ENCODE peak calls at places on chromosomes 11 and 22, in five cellular contexts. O, A, C, Q and U are unnamed samples.

GRCh38 chr11:58582437-58582836 is 3.6 kb downstream of the ZFP91 start:
- DNase-seq in A (no peak), O (no peak), C (no peak), Q (no peak), U (no peak)

GRCh38 chr11:64742087-64742939 is 1.6 kb downstream of the RASGRP2 start:
- DNase-seq in O (no peak), Q (no peak), C (peak; percentile 45), A (no peak), U (no peak)

GRCh38 chr11:18650859-18651557 is 16.9 kb upstream of the SPTY2D1 start:
- DNase-seq in O (peak; percentile 38), A (peak; percentile 59), Q (no peak), C (peak; percentile 88), U (peak; percentile 26)

GRCh38 chr11:60504219-60504618 is 11.0 kb upstream of the MS4A13 start:
- DNase-seq in Q (no peak), C (peak; percentile 36), O (peak; percentile 1), A (no peak), U (no peak)

GRCh38 chr22:29313126-29314071 is 2.1 kb downstream of the RASL10A start:
- DNase-seq in C (no peak), A (no peak), O (no peak), Q (no peak), U (no peak)

GRCh38 chr22:32132126-32132525 is 27.0 kb downstream of the C22orf42 start:
- DNase-seq in Q (no peak), O (no peak), A (no peak), C (no peak), U (no peak)

GRCh38 chr11:69650081-69650831 is 9.3 kb downstream of the CCND1 start:
- DNase-seq in Q (no peak), A (no peak), O (no peak), C (no peak), U (no peak)

GRCh38 chr22:21712751-21713427 is 22.7 kb downstream of the YPEL1 start:
- DNase-seq in Q (peak; percentile 59), C (peak; percentile 70), A (no peak), O (peak; percentile 53), U (peak; percentile 54)

GRCh38 chr11:62458212-62459002 is 39.6 kb downstream of the SCGB1A1 start:
- DNase-seq in A (peak; percentile 58), C (no peak), O (no peak), Q (no peak), U (no peak)

GRCh38 chr11:12165237-12165875 is 55.0 kb downstream of the MICAL2 start:
- DNase-seq in Q (peak; percentile 28), C (no peak), A (no peak), O (no peak), U (no peak)

GRCh38 chr11:113994077-113994954 is 19.4 kb downstream of the HTR3A start:
- DNase-seq in C (no peak), A (no peak), O (peak; percentile 9), Q (no peak), U (no peak)

GRCh38 chr11:122189259-122189658 is 73.2 kb upstream of the BLID start:
- DNase-seq in O (no peak), C (no peak), A (peak; percentile 90), Q (peak; percentile 92), U (peak; percentile 87)

GRCh38 chr11:73317373-73317772 is 9.3 kb downstream of the ARHGEF17 start:
- DNase-seq in C (no peak), O (no peak), Q (no peak), A (no peak), U (no peak)

GRCh38 chr11:117410861-117411725 is 83.4 kb downstream of the CEP164 start:
- DNase-seq in A (no peak), C (no peak), O (no peak), Q (no peak), U (no peak)

GRCh38 chr11:10898003-10898762 is 40.3 kb upstream of the ZBED5 start:
- DNase-seq in A (no peak), Q (no peak), O (no peak), C (no peak), U (no peak)

DNA sequence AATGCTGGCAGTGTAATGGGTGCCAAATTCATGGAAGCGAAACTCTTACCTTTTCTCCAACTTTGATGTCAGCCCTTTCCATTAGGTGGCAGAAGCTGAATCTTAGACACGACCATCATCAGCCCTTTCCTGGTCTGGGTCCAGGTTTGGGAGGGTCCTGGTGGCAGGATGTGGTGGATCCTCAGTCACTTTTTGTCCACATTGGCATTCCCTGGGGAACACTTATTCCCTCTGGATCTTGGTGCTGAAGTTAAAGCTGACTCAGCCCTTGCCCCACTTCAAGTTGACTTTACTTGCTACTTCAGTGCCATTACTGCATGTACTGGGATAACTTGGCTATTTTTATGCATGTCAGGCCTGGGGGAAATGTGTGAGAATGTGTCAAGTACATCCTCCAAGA is 16.7 kb upstream of the NTM start:
- DNase-seq in Q (no peak), A (no peak), O (no peak), C (no peak), U (no peak)
- H3K4me3 ChIP-seq in Q (no peak overlapping the region), A (no peak overlapping the region), O (no peak overlapping the region), C (no peak overlapping the region), U (no peak overlapping the region)

GRCh38 chr11:95659088-95659487 is 130.5 kb downstream of the FAM76B start:
- DNase-seq in O (no peak), C (no peak), Q (peak; percentile 56), A (no peak), U (no peak)

GRCh38 chr11:95655544-95655943 is 134.0 kb downstream of the FAM76B start:
- DNase-seq in A (no peak), Q (no peak), C (no peak), O (no peak), U (no peak)

GRCh38 chr11:95661159-95661558 is 128.4 kb downstream of the FAM76B start:
- DNase-seq in O (no peak), Q (no peak), C (no peak), A (no peak), U (no peak)

DNA sequence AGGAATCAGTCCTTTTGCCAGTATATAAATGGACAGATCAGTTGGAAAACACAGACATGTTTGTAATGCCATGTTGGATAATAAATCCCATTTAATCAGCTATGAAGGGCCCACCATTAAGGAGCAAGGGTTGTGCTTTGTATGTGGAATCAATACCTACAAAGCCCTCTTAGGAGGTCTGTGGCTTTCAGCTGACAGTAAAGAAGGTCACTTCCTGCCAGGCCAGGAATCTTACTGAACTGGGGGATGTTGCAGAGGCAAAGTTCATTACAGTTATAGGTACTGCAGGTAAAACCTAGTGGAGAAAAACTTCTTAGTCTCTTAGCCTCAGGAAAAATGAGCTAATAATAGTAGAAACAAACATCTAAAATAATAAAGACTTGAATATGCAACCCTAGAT is 129.5 kb downstream of the FAM76B start:
- DNase-seq in Q (no peak), C (no peak), A (no peak), O (no peak), U (no peak)
- H3K4me3 ChIP-seq in Q (no peak overlapping the region), C (no peak overlapping the region), A (no peak overlapping the region), O (no peak overlapping the region), U (no peak overlapping the region)

GRCh38 chr11:102272047-102272824 is 45.0 kb upstream of the BIRC3 start:
- DNase-seq in Q (no peak), A (no peak), O (no peak), C (no peak), U (no peak)
- H3K4me3 ChIP-seq in Q (no peak overlapping the region), A (no peak overlapping the region), O (no peak overlapping the region), C (no peak overlapping the region), U (no peak overlapping the region)

GRCh38 chr11:76205252-76206076 is 838 bp downstream of the WNT11 start:
- DNase-seq in Q (no peak), O (no peak), C (no peak), A (no peak), U (no peak)

GRCh38 chr11:76206327-76207081 is at the start of gene WNT11:
- DNase-seq in O (peak; percentile 21), A (peak; percentile 51), C (peak; percentile 43), Q (peak; percentile 20), U (no peak)

GRCh38 chr11:76203937-76204336 is 2.4 kb downstream of the WNT11 start:
- DNase-seq in C (no peak), O (no peak), A (no peak), Q (no peak), U (no peak)

GRCh38 chr11:76207642-76208378 is 1.5 kb upstream of the WNT11 start:
- DNase-seq in C (peak; percentile 78), A (peak; percentile 76), Q (peak; percentile 68), O (peak; percentile 74), U (peak; percentile 49)

GRCh38 chr11:76206077-76206326 is 300 bp downstream of the WNT11 start:
- DNase-seq in Q (no peak), A (no peak), C (no peak), O (no peak), U (no peak)
- H3K4me3 ChIP-seq in Q (peak overlapping the region; percentile 8), A (peak overlapping the region; percentile 73), C (peak overlapping the region; percentile 6), O (no peak overlapping the region), U (peak overlapping the region; percentile 42)